ENCODE peak calls at places on chromosomes 3 and 15, in five cellular contexts. T is IMR-90, K is ovary, M is mesenchymal stem cell, S is HCT116. Q is an unnamed sample.

GRCh38 chr15:52005748-52006701 is 13.0 kb upstream of the MAPK6 start:
- DNase-seq in T (peak), S (no peak), M (peak), K (no peak), Q (no peak)

GRCh38 chr3:97138914-97139541 is 324.6 kb downstream of the EPHA6 start:
- DNase-seq in S (no peak), T (no peak), M (no peak), K (no peak), Q (no peak)

GRCh38 chr3:54443572-54444161 is 321.3 kb downstream of the CACNA2D3 start:
- DNase-seq in T (no peak), K (no peak), M (no peak), S (no peak), Q (no peak)

GRCh38 chr3:125125822-125126245 is 70.0 kb upstream of the HEG1 start:
- DNase-seq in M (peak), K (no peak), S (no peak), T (peak), Q (no peak)

GRCh38 chr3:55765398-55765797 is 278.3 kb upstream of the WNT5A start:
- DNase-seq in M (no peak), K (no peak), S (no peak), T (no peak), Q (no peak)

GRCh38 chr3:48938156-48938555 is 19.5 kb downstream of the ARIH2 start:
- DNase-seq in T (peak), K (no peak), M (no peak), S (no peak), Q (no peak)

GRCh38 chr3:120349819-120350125 is 618 bp upstream of the LRRC58 start:
- DNase-seq in M (no peak), K (no peak), S (no peak), T (no peak), Q (no peak)

GRCh38 chr3:133448478-133449122 is 48.7 kb downstream of the BFSP2 start:
- DNase-seq in T (no peak), K (no peak), M (no peak), S (no peak), Q (peak)

GRCh38 chr3:172658344-172659245 is 52.3 kb downstream of the NCEH1 start:
- DNase-seq in K (no peak), T (peak), S (peak), M (peak), Q (no peak)

GRCh38 chr15:68696532-68697363 is 118.0 kb downstream of the CORO2B start:
- DNase-seq in M (no peak), T (peak), S (no peak), K (no peak), Q (peak)

GRCh38 chr3:188286087-188286513 is 132.1 kb downstream of the LPP start:
- DNase-seq in M (peak), K (no peak), S (peak), T (peak), Q (no peak)

GRCh38 chr3:15645740-15646490 is 44.4 kb downstream of the BTD start:
- DNase-seq in K (no peak), M (peak), S (peak), T (peak), Q (no peak)

GRCh38 chr3:58234516-58234931 is 3.1 kb upstream of the ABHD6 start:
- DNase-seq in S (no peak), K (no peak), M (peak), T (peak), Q (no peak)

GRCh38 chr15:51374131-51374530 is 32.7 kb downstream of the GLDN start:
- DNase-seq in S (no peak), K (no peak), T (no peak), M (no peak), Q (no peak)

GRCh38 chr15:56733131-56734012 is at the start of gene ZNF280D:
- DNase-seq in S (peak), T (peak), M (peak), K (peak), Q (peak)

GRCh38 chr3:47410801-47411646 is 30.2 kb downstream of the PTPN23 start:
- DNase-seq in T (no peak), K (no peak), M (no peak), S (no peak), Q (no peak)

DNA sequence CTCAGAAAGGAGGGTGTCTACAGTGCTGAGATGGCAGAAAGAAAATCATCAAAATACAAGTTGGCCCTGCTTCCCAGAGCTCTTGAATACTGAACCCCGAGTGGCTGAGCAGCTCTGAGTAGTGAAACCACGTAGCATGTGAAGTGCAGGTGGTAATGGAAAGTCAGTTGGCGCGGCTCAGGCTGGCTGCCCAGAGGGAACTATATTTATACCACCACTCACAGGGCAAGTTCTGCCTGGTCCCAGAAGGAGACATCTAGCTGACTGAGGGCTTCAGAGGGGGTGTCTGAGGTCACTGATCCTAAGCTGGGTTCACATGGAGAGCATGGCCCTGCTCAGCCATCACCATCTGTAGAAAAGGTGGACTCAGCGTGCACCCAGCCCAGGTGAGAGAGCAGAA is 129.6 kb upstream of the AGBL1 start:
- DNase-seq in M (no peak), K (no peak), S (no peak), T (no peak), Q (no peak)
- H3K4me3 ChIP-seq in M (no peak), K (no peak), S (no peak), T (no peak), Q (no peak)

GRCh38 chr15:75054172-75054897 is 30.9 kb downstream of the PPCDC start:
- DNase-seq in S (no peak), M (no peak), K (no peak), T (no peak), Q (no peak)
- H3K27ac ChIP-seq in S (no peak), M (no peak), K (no peak), T (no peak), Q (no peak)

GRCh38 chr3:73623996-73624362 is 762 bp downstream of the PDZRN3 start:
- DNase-seq in K (peak), S (no peak), T (peak), M (peak), Q (no peak)

GRCh38 chr3:73625124-73625665 is 454 bp upstream of the PDZRN3 start:
- DNase-seq in T (peak), M (peak), K (peak), S (no peak), Q (no peak)

GRCh38 chr3:73623316-73623715 is 1.4 kb downstream of the PDZRN3 start:
- DNase-seq in T (peak), M (peak), K (no peak), S (no peak), Q (no peak)

GRCh38 chr3:73622135-73622534 is 2.6 kb downstream of the PDZRN3 start:
- DNase-seq in M (peak), S (no peak), T (peak), K (peak), Q (no peak)

GRCh38 chr3:73624363-73625123 is at the start of gene PDZRN3:
- DNase-seq in T (peak), K (peak), S (no peak), M (peak), Q (no peak)
- H3K4me3 ChIP-seq in T (peak), K (peak), S (no peak), M (peak), Q (peak)

GRCh38 chr15:70271422-70272088 is 173.8 kb upstream of the TLE3 start:
- DNase-seq in K (no peak), S (peak), T (peak), M (peak), Q (peak)
- H3K27ac ChIP-seq in K (no peak), S (no peak), T (no peak), M (no peak), Q (no peak)

GRCh38 chr3:151175952-151176351 is 27.1 kb downstream of the GPR171 start:
- DNase-seq in S (no peak), M (no peak), T (no peak), K (no peak), Q (no peak)
- H3K4me3 ChIP-seq in S (no peak), M (no peak), T (no peak), K (no peak), Q (no peak)

DNA sequence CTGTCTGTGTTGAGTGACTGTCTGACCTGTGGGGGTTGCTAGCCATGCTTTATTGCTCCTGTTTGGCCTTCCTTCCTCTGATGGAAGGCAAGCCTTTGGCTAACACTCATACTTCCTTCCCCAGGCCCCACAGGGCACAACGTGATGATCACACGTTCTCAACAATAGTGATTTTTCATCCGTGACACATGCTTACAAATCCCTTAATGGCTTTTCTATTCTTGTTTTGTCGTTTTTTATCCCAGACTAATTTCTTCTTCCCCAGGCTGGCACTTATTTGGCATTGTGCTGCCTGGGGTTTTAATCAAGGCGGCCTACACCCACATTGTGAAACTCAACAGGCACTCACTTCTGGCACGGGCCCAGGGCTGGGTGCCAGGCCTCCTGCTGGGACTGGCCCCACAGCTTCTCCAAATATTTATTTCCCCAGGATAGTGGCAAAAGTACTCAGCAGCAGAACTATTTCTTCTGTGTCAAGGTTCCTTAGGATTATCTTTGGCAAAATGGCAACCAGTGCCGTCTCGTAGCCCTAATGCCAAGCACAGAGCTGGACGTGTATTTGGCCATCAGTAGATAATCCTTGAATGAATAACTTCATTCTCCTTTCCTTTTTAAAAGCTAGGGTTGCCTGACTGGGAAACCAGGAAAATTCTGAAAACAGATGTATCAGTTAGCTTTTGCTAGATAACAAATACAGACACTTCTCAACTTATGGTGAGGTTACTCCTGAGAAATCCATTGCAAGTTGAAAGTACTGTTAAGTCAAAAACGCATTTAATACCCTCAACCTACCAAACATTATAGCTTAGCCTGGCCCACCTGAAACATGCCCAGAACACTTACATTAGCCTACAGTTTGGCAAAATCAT is 30.6 kb downstream of the CMTM7 start:
- DNase-seq in S (peak), T (peak), M (peak), K (peak), Q (peak)
- H3K27ac ChIP-seq in S (peak), T (peak), M (peak), K (no peak), Q (peak)

GRCh38 chr15:48796930-48797329 is 13.9 kb downstream of the CEP152 start:
- DNase-seq in M (peak), S (no peak), T (peak), K (no peak), Q (no peak)
- H3K4me3 ChIP-seq in M (no peak), S (no peak), T (no peak), K (no peak), Q (no peak)

DNA sequence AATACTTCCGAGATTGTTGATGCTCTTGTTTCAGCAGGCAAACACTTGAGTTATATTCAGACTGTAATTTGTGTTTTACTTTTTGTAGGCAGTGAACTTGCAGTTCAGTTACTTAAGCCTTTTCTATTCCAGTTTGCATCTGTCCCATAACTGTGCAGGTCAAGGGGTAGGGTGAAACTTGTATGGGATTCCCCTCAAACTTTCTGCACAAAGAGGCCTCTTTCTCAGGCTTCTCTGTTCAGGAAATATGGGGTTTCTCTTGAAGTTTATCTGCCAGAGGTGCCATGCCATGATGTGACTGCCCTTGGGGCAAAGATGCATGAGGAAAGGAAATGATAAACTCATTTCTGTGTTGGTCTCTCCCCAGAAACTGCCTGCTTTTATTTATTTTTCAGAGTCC is 66.7 kb downstream of the SLC24A1 start:
- DNase-seq in M (no peak), K (no peak), T (no peak), S (no peak), Q (no peak)
- H3K27ac ChIP-seq in M (no peak), K (no peak), T (no peak), S (no peak), Q (no peak)

GRCh38 chr15:27878841-27879240 is 220.3 kb downstream of the OCA2 start:
- DNase-seq in S (no peak), K (no peak), T (no peak), M (no peak), Q (no peak)
- H3K4me3 ChIP-seq in S (no peak), K (no peak), T (no peak), M (no peak), Q (no peak)

DNA sequence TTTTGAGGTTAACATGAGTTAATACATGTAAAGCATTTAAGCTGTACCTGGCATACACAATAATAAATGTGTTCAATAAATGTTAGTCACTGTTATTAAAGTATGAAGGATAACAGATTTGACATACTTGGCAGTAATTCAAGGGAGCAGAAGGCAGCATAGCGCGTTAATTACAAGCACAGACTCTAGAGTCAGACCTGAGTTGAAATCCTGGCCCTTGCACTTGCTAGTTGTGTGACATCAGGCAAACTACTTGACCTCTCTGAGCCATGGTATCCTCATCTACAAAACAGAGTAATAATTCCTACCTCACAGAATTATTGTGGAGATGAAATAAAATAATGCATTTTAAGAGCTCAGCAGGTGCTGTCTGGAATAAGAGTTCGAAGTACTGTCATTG is 5.4 kb downstream of the IFT122 start:
- DNase-seq in M (no peak), T (no peak), K (no peak), S (no peak), Q (no peak)
- H3K27ac ChIP-seq in M (no peak), T (no peak), K (no peak), S (no peak), Q (no peak)

Q was measured in spleen.